ENCODE peak calls at places on chromosomes 7 and 10, in four cellular contexts. S, W, H and N are unnamed samples.
A peak's percentile ranks its signal among the peaks of the same experiment; 100 is the strongest.

GRCh38 chr7:111390000-111390399 is 172.3 kb downstream of the IMMP2L start:
- DNase-seq in H (no peak), W (no peak), S (no peak), N (no peak)

GRCh38 chr10:26759008-26759407 is 61.5 kb downstream of the PDSS1 start:
- DNase-seq in H (no peak), W (no peak), S (no peak), N (no peak)

GRCh38 chr10:11663763-11664555 is 52.5 kb upstream of the USP6NL start:
- DNase-seq in H (peak; percentile 61), S (no peak), W (peak; percentile 67), N (no peak)

GRCh38 chr7:43767311-43767710 is 8.8 kb downstream of the BLVRA start:
- DNase-seq in W (no peak), S (no peak), H (no peak), N (no peak)

GRCh38 chr10:99370993-99371392 is 41.8 kb downstream of the CNNM1 start:
- DNase-seq in W (peak; percentile 46), S (no peak), H (peak; percentile 50), N (no peak)

GRCh38 chr7:27134392-27134791 is 3.8 kb upstream of the HOXA4 start:
- DNase-seq in W (no peak), S (no peak), H (peak; percentile 69), N (peak; percentile 68)

GRCh38 chr7:28078036-28078901 is 102.3 kb downstream of the JAZF1 start:
- DNase-seq in W (peak; percentile 46), S (peak; percentile 70), H (peak; percentile 52), N (no peak)

GRCh38 chr7:43151076-43151475 is 38.6 kb downstream of the HECW1 start:
- DNase-seq in W (no peak), H (no peak), S (no peak), N (no peak)

GRCh38 chr10:124515244-124515970 is 53.8 kb downstream of the LHPP start:
- DNase-seq in S (no peak), H (no peak), W (no peak), N (no peak)

GRCh38 chr7:13946181-13946580 is 43.3 kb downstream of the ETV1 start:
- DNase-seq in H (no peak), W (no peak), S (no peak), N (no peak)

GRCh38 chr10:71927669-71928592 is 36.3 kb upstream of the CHST3 start:
- DNase-seq in W (no peak), S (no peak), H (no peak), N (no peak)

GRCh38 chr10:21195149-21195731 is 298.1 kb upstream of the NEBL start:
- DNase-seq in H (no peak), S (no peak), W (no peak), N (no peak)

GRCh38 chr7:92916751-92917369 is 80.5 kb upstream of the CDK6 start:
- DNase-seq in H (no peak), S (peak; percentile 12), W (no peak), N (no peak)

GRCh38 chr10:88080213-88080612 is 216.8 kb downstream of the PTEN start:
- DNase-seq in S (peak; percentile 72), H (peak; percentile 44), W (peak; percentile 59), N (no peak)

GRCh38 chr7:71925663-71926062 is 486.5 kb downstream of the CALN1 start:
- DNase-seq in H (no peak), W (no peak), S (no peak), N (no peak)

GRCh38 chr7:16603633-16604032 is 41.9 kb downstream of the ANKMY2 start:
- DNase-seq in H (no peak), S (no peak), W (no peak), N (no peak)

GRCh38 chr7:35254496-35255416 is 856 bp upstream of the TBX20 start:
- DNase-seq in S (no peak), H (no peak), W (no peak), N (no peak)

GRCh38 chr10:97151307-97151914 is 34.3 kb downstream of the SLIT1 start:
- DNase-seq in H (no peak), W (no peak), S (no peak), N (no peak)

GRCh38 chr10:126101744-126102143 is 205.4 kb downstream of the FANK1 start:
- DNase-seq in H (peak; percentile 44), W (peak; percentile 56), S (no peak), N (no peak)

GRCh38 chr10:119409906-119410305 is 132.6 kb downstream of the RGS10 start:
- DNase-seq in H (no peak), W (no peak), S (no peak), N (no peak)

GRCh38 chr10:24288581-24288980 is 79.6 kb downstream of the KIAA1217 start:
- DNase-seq in S (no peak), W (no peak), H (no peak), N (no peak)

GRCh38 chr7:156832195-156832877 is 60.6 kb downstream of the LMBR1 start:
- DNase-seq in H (no peak), S (no peak), W (no peak), N (no peak)

GRCh38 chr7:136014659-136015058 is 37.5 kb upstream of the MTPN start:
- DNase-seq in W (no peak), S (no peak), H (no peak), N (no peak)

GRCh38 chr7:113635492-113635891 is 283.3 kb downstream of the PPP1R3A start:
- DNase-seq in H (no peak), S (no peak), W (no peak), N (no peak)